ENCODE peak calls at places on chromosomes 16 and 17, in five cellular contexts. M, E, Q, D and F are unnamed samples.

GRCh38 chr17:7610641-7611040 is 4.1 kb downstream of the FXR2 start:
- DNase-seq in M (no peak), E (no peak), Q (no peak), D (no peak), F (no peak)

GRCh38 chr16:71895679-71896385 is 501 bp downstream of the IST1 start:
- DNase-seq in M (no peak), E (peak; percentile 48), Q (no peak), D (peak; percentile 25), F (peak; percentile 50)

GRCh38 chr17:71801301-71801700 is 319.5 kb upstream of the SOX9 start:
- DNase-seq in M (no peak), E (no peak), Q (peak; percentile 26), D (no peak), F (no peak)

GRCh38 chr17:55783684-55784245 is 32.9 kb downstream of the PCTP start:
- DNase-seq in M (no peak), E (peak; percentile 46), Q (peak; percentile 40), D (peak; percentile 76), F (no peak)

GRCh38 chr17:51059781-51060180 is 60.9 kb downstream of the SPAG9 start:
- DNase-seq in M (no peak), E (no peak), Q (no peak), D (no peak), F (no peak)

GRCh38 chr16:88673685-88674398 is 11.0 kb upstream of the MVD start:
- DNase-seq in M (no peak), E (no peak), Q (no peak), D (no peak), F (peak; percentile 64)

GRCh38 chr16:84344781-84345180 is 23.6 kb upstream of the ATP2C2 start:
- DNase-seq in M (no peak), E (no peak), Q (no peak), D (no peak), F (no peak)

GRCh38 chr17:81520021-81520894 is 7.7 kb upstream of the ACTG1 start:
- DNase-seq in M (no peak), E (no peak), Q (no peak), D (no peak), F (no peak)

GRCh38 chr17:39609416-39610025 is 1.8 kb upstream of the NEUROD2 start:
- DNase-seq in M (no peak), E (no peak), Q (no peak), D (no peak), F (no peak)

GRCh38 chr17:68182940-68183551 is 64.8 kb upstream of the AMZ2 start:
- DNase-seq in M (no peak), E (no peak), Q (no peak), D (no peak), F (peak; percentile 62)

GRCh38 chr17:76584427-76585047 is 1.1 kb downstream of the ST6GALNAC2 start:
- DNase-seq in M (no peak), E (no peak), Q (no peak), D (no peak), F (peak; percentile 45)
- TF ChIP-seq CTCF in M (no peak), E (no peak), Q (no peak), D (no peak), F (no peak)

DNA sequence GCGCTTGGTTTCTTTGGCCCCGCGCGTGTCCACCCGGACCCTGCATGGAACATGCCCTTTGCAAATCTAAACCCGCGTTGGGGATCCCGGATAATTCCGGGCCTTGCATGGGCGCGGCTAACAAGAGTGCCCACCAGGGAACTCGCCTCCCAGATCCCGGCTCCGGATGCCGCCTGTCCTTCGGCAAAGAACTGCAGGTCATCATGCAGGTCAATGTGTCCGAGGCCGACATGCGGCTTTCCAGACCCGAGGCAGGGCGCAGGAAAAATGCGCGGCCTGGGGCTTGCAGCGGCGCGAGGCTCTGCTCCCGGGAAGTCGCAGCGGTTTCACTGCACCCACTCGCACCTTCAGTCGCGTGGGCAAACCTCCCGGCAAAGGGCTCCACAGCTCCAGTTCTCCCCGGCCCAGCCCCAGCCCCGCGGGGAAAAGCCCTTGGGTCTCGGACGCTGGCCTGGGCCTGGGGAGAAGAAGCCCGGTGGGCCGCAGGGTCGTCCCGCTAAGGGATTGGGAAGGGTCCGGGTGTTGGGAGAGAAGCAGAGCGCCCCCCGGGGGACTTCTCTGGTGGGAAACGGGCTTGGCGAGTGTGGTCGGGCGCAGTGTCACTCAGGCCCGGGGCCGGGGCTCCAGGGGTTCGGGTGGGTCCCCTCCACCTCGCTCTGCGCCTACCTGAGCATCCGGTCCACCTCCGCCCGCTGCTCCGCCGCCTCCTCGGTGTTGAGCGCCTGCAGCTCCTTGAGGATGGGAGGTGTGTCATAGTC is 805 bp downstream of the HNF1B start:
- DNase-seq in M (no peak), E (peak; percentile 64), Q (no peak), D (no peak), F (peak; percentile 52)
- TF ChIP-seq CTCF in M (no peak), E (no peak), Q (no peak), D (no peak), F (peak; percentile 24)

DNA sequence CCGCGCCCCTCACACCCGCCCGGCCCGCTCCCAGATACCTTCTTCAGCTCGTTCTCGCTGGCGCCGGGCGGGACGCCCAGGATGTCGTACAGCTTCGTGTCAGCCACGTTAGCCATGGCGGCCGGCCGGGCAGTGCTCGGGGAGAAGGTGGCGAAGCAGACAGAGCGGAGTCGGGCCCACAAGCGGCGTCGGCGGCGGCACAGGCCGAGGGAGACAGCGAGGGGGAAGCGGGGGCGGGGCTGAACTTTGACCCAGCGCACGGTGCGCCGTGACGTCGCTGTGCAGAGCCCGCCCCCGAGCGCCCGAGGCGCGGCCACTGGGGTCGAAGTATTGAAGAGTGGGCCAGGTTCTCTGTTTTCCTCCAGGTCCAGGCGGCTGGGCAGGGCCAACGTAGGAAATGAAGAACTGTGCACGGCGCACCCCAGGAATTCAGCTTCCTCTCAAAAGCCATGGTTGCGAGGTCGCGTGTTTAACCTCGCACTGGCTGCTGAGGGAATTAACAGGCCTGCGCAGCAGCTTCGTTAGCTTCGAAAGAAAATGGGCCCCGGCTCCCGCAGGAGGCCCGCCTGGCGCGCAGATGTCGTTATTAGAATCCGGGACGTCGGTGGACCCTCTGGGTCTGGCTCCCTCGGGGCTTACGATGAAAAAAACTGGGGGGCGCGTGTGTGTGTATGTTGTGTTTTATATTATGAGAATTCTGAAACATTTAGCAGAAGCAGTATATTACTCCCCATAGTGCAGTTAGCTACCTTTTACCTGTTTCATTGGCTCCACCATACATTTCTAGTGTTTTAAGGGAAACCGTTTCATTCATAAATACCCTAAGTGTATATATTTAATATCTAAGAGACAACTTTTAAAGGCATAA is at the start of gene DNAJA2:
- DNase-seq in M (peak; percentile 83), E (peak; percentile 93), Q (peak; percentile 28), D (peak; percentile 86), F (peak; percentile 97)
- TF ChIP-seq CTCF in M (no peak), E (no peak), Q (no peak), D (no peak), F (no peak)

GRCh38 chr16:66025751-66026150 is 340.7 kb upstream of the CDH5 start:
- DNase-seq in M (no peak), E (no peak), Q (no peak), D (no peak), F (no peak)
- TF ChIP-seq CTCF in M (no peak), E (no peak), Q (no peak), D (no peak), F (no peak)

DNA sequence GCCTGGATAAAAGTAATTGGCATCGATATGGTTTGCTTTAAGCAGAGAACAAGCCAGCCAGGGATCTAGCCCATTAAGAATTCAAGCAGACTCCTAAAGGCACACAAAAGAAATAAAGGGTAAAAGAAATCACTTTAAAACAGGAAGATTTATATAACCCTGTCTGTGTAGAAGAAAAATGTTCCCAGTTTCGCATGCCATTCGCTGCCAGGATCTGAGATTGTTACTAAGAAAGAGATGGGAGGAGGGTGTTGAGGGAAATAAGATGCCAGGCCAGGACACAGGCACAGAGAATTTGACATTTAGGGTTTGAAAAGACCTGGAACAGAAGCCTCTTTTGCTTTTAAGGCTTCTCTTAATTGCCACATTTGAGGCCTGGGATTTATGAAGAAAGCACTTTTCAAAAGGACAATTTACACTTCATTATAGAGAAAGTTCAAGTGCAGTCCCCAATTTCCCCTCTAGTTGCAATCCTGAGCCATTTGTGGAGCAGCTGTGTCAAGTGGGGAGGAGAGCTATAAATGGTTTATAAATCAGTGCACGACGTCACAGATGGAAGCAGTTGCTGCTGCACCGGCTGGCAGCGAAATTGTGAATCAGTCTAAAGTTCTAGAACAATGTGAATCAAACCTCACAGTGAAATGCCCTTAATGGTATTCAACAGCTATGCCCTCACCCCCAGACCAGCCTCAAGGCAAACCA is 26.4 kb upstream of the C16orf87 start:
- DNase-seq in M (no peak), E (peak; percentile 30), Q (no peak), D (no peak), F (no peak)
- TF ChIP-seq CTCF in M (peak; percentile 52), E (no peak), Q (peak; percentile 55), D (no peak), F (no peak)

DNA sequence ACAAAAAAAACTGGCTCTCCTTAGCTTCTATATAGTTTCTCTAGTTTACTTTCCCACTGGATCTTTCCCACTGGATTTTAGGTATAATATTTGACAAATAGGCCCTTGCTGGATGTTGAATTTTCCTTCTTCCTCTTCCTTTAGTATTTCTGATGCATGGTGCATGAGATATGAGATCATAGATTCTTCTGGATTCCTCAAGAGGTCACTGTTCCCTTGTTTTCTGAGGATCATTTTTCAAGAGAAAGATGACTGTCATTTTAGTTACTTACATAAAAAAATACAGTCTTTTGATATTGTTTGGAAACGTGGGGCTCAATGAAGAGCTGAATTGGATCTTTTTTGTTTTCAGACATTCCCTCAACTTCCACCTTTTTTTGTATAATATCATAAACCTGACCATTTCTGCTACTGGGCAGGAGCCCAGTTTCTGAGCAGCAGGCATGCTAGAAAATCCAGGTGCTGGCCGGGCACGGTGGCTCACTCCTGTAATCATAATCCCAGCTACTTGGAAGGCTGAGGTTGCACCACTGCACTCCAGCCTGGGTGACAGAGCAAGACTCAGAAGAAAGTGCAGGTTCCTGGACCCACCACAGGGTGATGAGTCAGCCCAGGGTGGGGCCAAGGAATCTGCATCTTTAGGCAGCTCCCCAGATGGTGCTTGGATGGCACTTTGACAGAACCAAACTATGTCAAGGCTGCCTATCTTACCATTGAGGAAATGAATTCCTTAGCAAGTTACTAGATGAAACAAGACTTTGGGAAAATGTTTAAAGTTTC is 70.3 kb downstream of the SDR42E1 start:
- DNase-seq in M (no peak), E (no peak), Q (peak; percentile 24), D (no peak), F (no peak)
- TF ChIP-seq CTCF in M (peak; percentile 52), E (peak; percentile 40), Q (peak; percentile 52), D (no peak), F (no peak)